ENCODE peak calls at places on chromosome 15, in ten cellular contexts. V, T, E, M, K, Q, R, P, C and I are unnamed samples.

GRCh38 chr15:40106203-40107161 is 2.2 kb downstream of the BMF start:
- DNase-seq in V (peak), T (peak), E (no peak), M (peak), K (no peak), Q (peak), R (no peak), P (peak), C (peak), I (peak)

GRCh38 chr15:80549191-80549590 is 145.0 kb downstream of the ARNT2 start:
- DNase-seq in V (no peak), T (no peak), E (no peak), M (no peak), K (no peak), Q (no peak), R (no peak), P (no peak), C (no peak), I (peak)

GRCh38 chr15:85618956-85619491 is 175.7 kb downstream of the KLHL25 start:
- DNase-seq in V (peak), T (no peak), E (peak), M (no peak), K (peak), Q (no peak), R (peak), P (peak), C (no peak), I (peak)

GRCh38 chr15:75672646-75673425 is 25.1 kb downstream of the SNX33 start:
- DNase-seq in V (peak), T (no peak), E (no peak), M (no peak), K (no peak), Q (no peak), R (no peak), P (no peak), C (no peak), I (peak)

GRCh38 chr15:73956276-73957086 is 30.2 kb downstream of the LOXL1 start:
- DNase-seq in V (no peak), T (no peak), E (no peak), M (no peak), K (no peak), Q (no peak), R (no peak), P (peak), C (no peak), I (peak)

GRCh38 chr15:42094512-42094963 is at the start of gene PLA2G4D:
- DNase-seq in V (no peak), T (peak), E (no peak), M (no peak), K (no peak), Q (no peak), R (no peak), P (no peak), C (no peak), I (no peak)

GRCh38 chr15:95291878-95292472 is 1038.5 kb upstream of the NR2F2 start:
- DNase-seq in V (no peak), T (peak), E (no peak), M (peak), K (no peak), Q (no peak), R (no peak), P (no peak), C (peak), I (peak)

GRCh38 chr15:83210619-83211018 is 3.0 kb upstream of the HDGFL3 start:
- DNase-seq in V (peak), T (no peak), E (no peak), M (peak), K (no peak), Q (no peak), R (no peak), P (no peak), C (no peak), I (peak)

GRCh38 chr15:40320931-40321371 is 2.5 kb upstream of the INAFM2 start:
- DNase-seq in V (peak), T (peak), E (peak), M (peak), K (peak), Q (peak), R (peak), P (peak), C (peak), I (peak)

GRCh38 chr15:99134317-99134821 is 29.5 kb downstream of the SYNM start:
- DNase-seq in V (no peak), T (no peak), E (no peak), M (no peak), K (no peak), Q (no peak), R (no peak), P (no peak), C (no peak), I (no peak)

GRCh38 chr15:99177679-99178078 is 71.7 kb downstream of the TTC23 start:
- DNase-seq in V (no peak), T (no peak), E (no peak), M (no peak), K (no peak), Q (no peak), R (no peak), P (no peak), C (no peak), I (no peak)

GRCh38 chr15:28919201-28919627 is 33.4 kb downstream of the APBA2 start:
- DNase-seq in V (no peak), T (no peak), E (no peak), M (no peak), K (peak), Q (no peak), R (no peak), P (no peak), C (peak), I (no peak)

GRCh38 chr15:58865420-58865880 is 68.0 kb downstream of the SLTM start:
- DNase-seq in V (peak), T (no peak), E (no peak), M (no peak), K (no peak), Q (no peak), R (no peak), P (no peak), C (peak), I (no peak)

GRCh38 chr15:80565398-80565797 is 129.7 kb upstream of the ABHD17C start:
- DNase-seq in V (no peak), T (no peak), E (no peak), M (no peak), K (no peak), Q (no peak), R (no peak), P (no peak), C (no peak), I (no peak)

GRCh38 chr15:99421172-99421656 is 144.6 kb upstream of the MEF2A start:
- DNase-seq in V (peak), T (no peak), E (no peak), M (no peak), K (peak), Q (no peak), R (no peak), P (no peak), C (peak), I (no peak)

GRCh38 chr15:35481992-35482391 is 64.0 kb downstream of the DPH6 start:
- DNase-seq in V (no peak), T (no peak), E (no peak), M (peak), K (no peak), Q (no peak), R (no peak), P (no peak), C (no peak), I (peak)